ENCODE peak calls at places on chromosome 14, in six cellular contexts. O is GM12878, Q is SK-N-SH, X is HepG2, E is K562, C is H1. K is an unnamed sample.

GRCh38 chr14:55976219-55976618 is 142.0 kb upstream of the PELI2 start:
- DNase-seq in O (no peak), X (no peak), C (no peak), E (no peak), Q (no peak), K (no peak)

GRCh38 chr14:52876311-52876710 is 74.5 kb downstream of the FERMT2 start:
- DNase-seq in C (no peak), E (no peak), X (no peak), Q (no peak), O (no peak), K (no peak)

GRCh38 chr14:61651355-61651754 is 44.0 kb upstream of the HIF1A start:
- DNase-seq in Q (no peak), O (no peak), X (no peak), E (no peak), C (no peak), K (no peak)

GRCh38 chr14:72558721-72559120 is 335.2 kb downstream of the DPF3 start:
- DNase-seq in X (no peak), Q (no peak), C (no peak), O (no peak), E (no peak), K (no peak)

GRCh38 chr14:38723954-38724353 is 379.1 kb downstream of the SEC23A start:
- DNase-seq in X (no peak), Q (no peak), C (no peak), E (no peak), O (no peak), K (no peak)

GRCh38 chr14:64412237-64412636 is 24.1 kb downstream of the MTHFD1 start:
- DNase-seq in Q (no peak), O (no peak), X (no peak), E (no peak), C (no peak), K (no peak)

GRCh38 chr14:59161571-59162175 is 26.8 kb upstream of the DAAM1 start:
- DNase-seq in Q (no peak), C (no peak), X (peak), O (no peak), E (no peak), K (peak)

GRCh38 chr14:49879683-49880204 is 13.1 kb upstream of the ARF6 start:
- DNase-seq in X (peak), C (peak), E (peak), O (no peak), Q (peak), K (peak)

GRCh38 chr14:54349713-54350112 is 47.1 kb upstream of the CDKN3 start:
- DNase-seq in O (no peak), E (no peak), C (no peak), X (no peak), Q (no peak), K (no peak)

GRCh38 chr14:70152704-70153103 is 36.0 kb downstream of the SLC8A3 start:
- DNase-seq in X (no peak), O (no peak), C (no peak), Q (peak), E (no peak), K (no peak)

GRCh38 chr14:75800792-75801191 is 139.7 kb downstream of the TTLL5 start:
- DNase-seq in E (no peak), O (no peak), Q (no peak), X (no peak), C (peak), K (no peak)

GRCh38 chr14:91835920-91836843 is 31.2 kb downstream of the TC2N start:
- DNase-seq in E (peak), Q (peak), C (peak), X (no peak), O (no peak), K (no peak)

GRCh38 chr14:104345316-104346111 is 207.1 kb downstream of the KIF26A start:
- DNase-seq in O (no peak), X (no peak), E (no peak), C (no peak), Q (no peak), K (no peak)

GRCh38 chr14:105290598-105291356 is 10.0 kb downstream of the BRF1 start:
- DNase-seq in X (no peak), E (no peak), Q (peak), C (no peak), O (no peak), K (peak)

GRCh38 chr14:75168586-75169335 is 7.7 kb downstream of the TMED10 start:
- DNase-seq in Q (no peak), O (no peak), E (no peak), C (no peak), X (no peak), K (no peak)

GRCh38 chr14:51643137-51643536 is 8.6 kb upstream of the FRMD6 start:
- DNase-seq in O (no peak), E (no peak), C (no peak), Q (no peak), X (no peak), K (no peak)

GRCh38 chr14:79862045-79862444 is 349.3 kb downstream of the DIO2 start:
- DNase-seq in E (no peak), Q (no peak), X (no peak), C (no peak), O (no peak), K (no peak)

GRCh38 chr14:103008768-103009342 is 48.5 kb downstream of the CDC42BPB start:
- DNase-seq in Q (no peak), E (no peak), X (no peak), O (no peak), C (no peak), K (no peak)

GRCh38 chr14:103091041-103091882 is 3.3 kb upstream of the EXOC3L4 start:
- DNase-seq in X (no peak), E (peak), O (no peak), Q (peak), C (peak), K (peak)

GRCh38 chr14:27387458-27387857 is 789.6 kb upstream of the NOVA1 start:
- DNase-seq in E (no peak), O (no peak), C (no peak), Q (no peak), X (no peak), K (no peak)

GRCh38 chr14:68774771-68775613 is 17.9 kb downstream of the ZFP36L1 start:
- DNase-seq in E (no peak), C (no peak), X (peak), O (no peak), Q (no peak), K (no peak)

GRCh38 chr14:53391631-53392030 is 238.5 kb upstream of the DDHD1 start:
- DNase-seq in X (no peak), C (no peak), E (no peak), O (no peak), Q (no peak), K (no peak)

GRCh38 chr14:69574266-69574953 is at the start of gene CCDC177:
- DNase-seq in Q (peak), X (peak), E (peak), O (no peak), C (peak), K (no peak)

GRCh38 chr14:102279688-102280348 is 25.1 kb downstream of the MOK start:
- DNase-seq in E (no peak), X (peak), C (no peak), Q (no peak), O (no peak), K (no peak)

GRCh38 chr14:35223927-35224326 is 68.3 kb upstream of the PSMA6 start:
- DNase-seq in C (no peak), Q (no peak), E (no peak), X (no peak), O (no peak), K (no peak)

GRCh38 chr14:29763342-29763858 is 164.2 kb downstream of the PRKD1 start:
- DNase-seq in O (no peak), E (no peak), Q (no peak), C (no peak), X (no peak), K (no peak)

GRCh38 chr14:73740921-73741326 is 26.7 kb upstream of the PNMA1 start:
- DNase-seq in E (peak), X (peak), Q (peak), C (no peak), O (no peak), K (no peak)

GRCh38 chr14:63542231-63542999 is 762 bp downstream of the PPP2R5E start:
- DNase-seq in O (no peak), Q (peak), X (no peak), C (peak), E (peak), K (no peak)

GRCh38 chr14:35349496-35349895 is 55.1 kb downstream of the NFKBIA start:
- DNase-seq in Q (no peak), E (no peak), O (no peak), X (no peak), C (no peak), K (no peak)

GRCh38 chr14:68278568-68279436 is 459.2 kb downstream of the RAD51B start:
- DNase-seq in E (peak), X (peak), C (no peak), Q (no peak), O (no peak), K (no peak)

GRCh38 chr14:73610692-73611091 is 1.6 kb upstream of the ACOT6 start:
- DNase-seq in C (no peak), O (no peak), E (no peak), X (peak), Q (no peak), K (no peak)

GRCh38 chr14:86574026-86574777 is 1044.3 kb downstream of the FLRT2 start:
- DNase-seq in Q (no peak), E (no peak), X (peak), C (no peak), O (no peak), K (no peak)

GRCh38 chr14:96085369-96085768 is 46.2 kb downstream of the C14orf132 start:
- DNase-seq in E (no peak), X (no peak), O (no peak), C (no peak), Q (no peak), K (no peak)

GRCh38 chr14:96088131-96088880 is 49.1 kb downstream of the C14orf132 start:
- DNase-seq in Q (no peak), E (no peak), O (no peak), X (no peak), C (no peak), K (no peak)

GRCh38 chr14:96084796-96085195 is 45.6 kb downstream of the C14orf132 start:
- DNase-seq in C (no peak), X (no peak), E (no peak), O (no peak), Q (peak), K (no peak)

GRCh38 chr14:96086032-96086431 is 46.9 kb downstream of the C14orf132 start:
- DNase-seq in O (no peak), X (no peak), C (no peak), E (no peak), Q (no peak), K (no peak)

GRCh38 chr14:96086574-96087077 is 47.5 kb downstream of the C14orf132 start:
- DNase-seq in Q (no peak), C (no peak), O (no peak), X (no peak), E (no peak), K (no peak)
- TF ChIP-seq CTCF in Q (no peak), C (no peak), O (no peak), X (no peak), E (no peak), K (no peak)

GRCh38 chr14:32252030-32252670 is 49.1 kb upstream of the RNU6-8 start:
- DNase-seq in Q (peak), O (peak), X (peak), E (peak), C (peak), K (peak)
- TF ChIP-seq GABPA in Q (no peak), O (no peak), X (peak), E (no peak), C (no peak), K (no peak)

GRCh38 chr14:23354990-23355389 is 2.3 kb upstream of the SLC22A17 start:
- DNase-seq in C (no peak), O (no peak), X (no peak), Q (no peak), E (no peak), K (no peak)

GRCh38 chr14:23353433-23353780 is 720 bp upstream of the SLC22A17 start:
- DNase-seq in X (no peak), E (no peak), O (no peak), Q (no peak), C (no peak), K (no peak)

GRCh38 chr14:23352506-23353432 is at the start of gene SLC22A17:
- DNase-seq in O (no peak), Q (peak), E (no peak), C (peak), X (peak), K (no peak)

GRCh38 chr14:23349156-23349845 is 3.4 kb downstream of the SLC22A17 start:
- DNase-seq in X (no peak), C (no peak), Q (no peak), E (no peak), O (no peak), K (no peak)

DNA sequence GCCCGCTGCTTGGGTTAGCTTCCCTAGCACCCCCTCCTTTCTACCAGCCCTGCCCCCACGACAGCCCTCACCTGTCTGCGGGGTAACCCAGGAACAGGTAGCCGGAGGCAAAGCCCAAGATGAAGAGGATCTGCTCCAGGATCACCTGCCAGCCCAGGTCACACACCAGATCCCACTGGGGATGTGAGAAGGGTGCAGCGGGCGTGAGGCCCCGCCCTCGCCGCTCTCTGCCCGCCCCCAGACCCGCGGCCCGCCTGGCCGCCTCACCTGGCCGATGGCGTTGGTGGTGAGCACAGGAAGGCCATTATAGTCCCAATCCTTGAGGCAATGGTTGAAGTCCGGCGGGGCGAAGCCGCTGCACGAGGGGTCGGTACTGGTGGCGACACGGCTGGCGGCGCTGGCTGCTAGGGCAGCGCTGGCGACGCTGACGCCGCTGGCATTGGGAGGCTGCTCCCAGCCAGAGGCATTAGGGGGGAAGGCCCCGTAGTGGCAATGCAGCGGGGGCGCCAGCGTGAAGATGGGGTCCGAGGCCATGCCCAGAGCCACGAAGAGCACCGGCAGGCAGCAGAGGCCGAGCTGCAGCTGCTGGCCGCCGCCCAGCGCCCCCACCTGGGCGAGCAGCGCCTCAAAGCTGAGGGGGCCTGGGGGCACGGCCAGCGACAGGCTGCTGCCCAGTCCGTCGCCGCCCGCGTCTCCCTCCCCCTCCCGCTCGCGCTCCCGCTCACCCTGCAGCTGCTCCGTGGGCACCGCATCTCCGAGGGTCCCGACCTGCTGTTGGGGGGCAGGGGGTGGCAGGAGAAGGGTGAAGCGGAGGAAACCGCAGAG is 794 bp downstream of the SLC22A17 start:
- DNase-seq in O (no peak), C (peak), Q (peak), E (peak), X (no peak), K (no peak)
- TF ChIP-seq CTCF in O (no peak), C (peak), Q (peak), E (no peak), X (peak), K (no peak)

GRCh38 chr14:66401447-66402095 is 84.6 kb upstream of the CCDC196 start:
- DNase-seq in C (no peak), E (no peak), X (peak), Q (peak), O (no peak), K (no peak)
- TF ChIP-seq GABPA in C (no peak), E (no peak), X (no peak), Q (no peak), O (no peak), K (no peak)

K was measured in HL-60.